ENCODE peak calls at places on chromosomes 5 and 9, in six cellular contexts. E, R, F, K, S and D are unnamed samples. For H3K9me3 and H3K4me1, the result is how much of the 10 kb centered on the place peaks cover.

GRCh38 chr9:126750941-126751725 is 53.7 kb upstream of the ZBTB43 start:
- DNase-seq in S (peak), F (no peak), E (no peak), R (no peak), K (no peak), D (no peak)

GRCh38 chr9:126373241-126373640 is 46.6 kb downstream of the MVB12B start:
- DNase-seq in K (no peak), S (no peak), F (no peak), E (no peak), R (peak), D (no peak)

GRCh38 chr5:2658421-2658820 is 93.1 kb downstream of the IRX2 start:
- DNase-seq in S (no peak), F (no peak), E (no peak), R (no peak), K (no peak), D (no peak)

GRCh38 chr9:119951090-119951489 is 581.9 kb upstream of the BRINP1 start:
- DNase-seq in K (no peak), R (no peak), F (no peak), S (no peak), E (no peak), D (no peak)

GRCh38 chr9:1837453-1838084 is 177.6 kb upstream of the SMARCA2 start:
- DNase-seq in F (no peak), E (peak), R (peak), K (no peak), S (no peak), D (peak)

GRCh38 chr5:122202952-122203351 is 73.6 kb downstream of the ZNF474 start:
- DNase-seq in K (no peak), R (no peak), F (no peak), E (no peak), S (no peak), D (no peak)

GRCh38 chr9:86720893-86721698 is 226.2 kb downstream of the GAS1 start:
- DNase-seq in R (no peak), S (no peak), E (no peak), F (no peak), K (no peak), D (no peak)

GRCh38 chr5:56668996-56669395 is 146.4 kb upstream of the MAP3K1 start:
- DNase-seq in K (no peak), F (no peak), E (peak), R (no peak), S (no peak), D (no peak)

GRCh38 chr5:87267574-87268125 is at the start of gene RASA1:
- DNase-seq in E (peak), K (peak), R (peak), S (peak), F (peak), D (peak)

GRCh38 chr5:139340051-139340450 is 1.6 kb upstream of the PAIP2 start:
- DNase-seq in F (no peak), E (no peak), S (no peak), R (no peak), K (no peak), D (no peak)

GRCh38 chr9:128218518-128219389 is 15.6 kb downstream of the DNM1 start:
- DNase-seq in E (peak), S (peak), R (peak), F (peak), K (peak), D (peak)

GRCh38 chr9:93276973-93277372 is 93.0 kb downstream of the WNK2 start:
- DNase-seq in E (no peak), S (no peak), F (no peak), K (no peak), R (no peak), D (no peak)

GRCh38 chr9:13928988-13929387 is 385.0 kb downstream of the NFIB start:
- DNase-seq in R (no peak), F (no peak), E (no peak), S (no peak), K (no peak), D (no peak)

GRCh38 chr5:135442387-135443256 is 4.5 kb downstream of the DCANP1 start:
- DNase-seq in F (peak), S (peak), E (no peak), K (no peak), R (no peak), D (no peak)

GRCh38 chr9:2359821-2360220 is 261.8 kb upstream of the VLDLR start:
- DNase-seq in E (no peak), S (peak), F (no peak), K (no peak), R (no peak), D (no peak)

GRCh38 chr9:13974891-13975290 is 339.1 kb downstream of the NFIB start:
- DNase-seq in R (no peak), E (no peak), K (no peak), F (no peak), S (no peak), D (no peak)

GRCh38 chr9:93123561-93124283 is 10.3 kb downstream of the NINJ1 start:
- DNase-seq in K (peak), F (peak), S (no peak), R (no peak), E (no peak), D (no peak)

GRCh38 chr5:54676466-54676865 is 158.9 kb downstream of the SNX18 start:
- DNase-seq in S (no peak), E (no peak), R (no peak), F (no peak), K (no peak), D (no peak)

GRCh38 chr9:121598167-121599000 is 53.0 kb upstream of the DAB2IP start:
- DNase-seq in R (no peak), S (no peak), E (peak), F (peak), K (no peak), D (no peak)

GRCh38 chr9:115234094-115234493 is 116.1 kb upstream of the TNC start:
- DNase-seq in S (no peak), E (no peak), K (no peak), F (no peak), R (peak), D (no peak)

GRCh38 chr5:106094128-106094726 is 1576.5 kb downstream of the EFNA5 start:
- DNase-seq in S (no peak), F (no peak), K (no peak), E (no peak), R (no peak), D (no peak)

GRCh38 chr5:136308396-136308795 is 56.9 kb downstream of the TRPC7 start:
- DNase-seq in K (no peak), F (no peak), E (no peak), R (no peak), S (peak), D (no peak)

GRCh38 chr9:68560131-68560844 is 19.6 kb upstream of the TMEM252 start:
- DNase-seq in K (peak), R (peak), S (no peak), F (peak), E (peak), D (peak)

GRCh38 chr9:133264235-133264764 is 10.7 kb downstream of the ABO start:
- DNase-seq in S (no peak), R (no peak), F (no peak), K (no peak), E (no peak), D (no peak)

GRCh38 chr5:180850434-180851078 is 10.5 kb downstream of the ZFP62 start:
- DNase-seq in E (no peak), K (no peak), F (no peak), S (no peak), R (no peak), D (no peak)
- H3K9me3 ChIP-seq in E (under half), K (under half), F (under half), S (under half), R (half or more), D (under half)

GRCh38 chr9:131995382-131995781 is 84.3 kb downstream of the MED27 start:
- DNase-seq in S (no peak), F (no peak), E (no peak), K (no peak), R (peak), D (no peak)
- H3K4me1 ChIP-seq in S (under half), F (under half), E (under half), K (under half), R (under half), D (under half)

GRCh38 chr9:113057193-113057592 is 669 bp upstream of the ZFP37 start:
- DNase-seq in K (no peak), E (no peak), R (peak), F (no peak), S (no peak), D (no peak)

DNA sequence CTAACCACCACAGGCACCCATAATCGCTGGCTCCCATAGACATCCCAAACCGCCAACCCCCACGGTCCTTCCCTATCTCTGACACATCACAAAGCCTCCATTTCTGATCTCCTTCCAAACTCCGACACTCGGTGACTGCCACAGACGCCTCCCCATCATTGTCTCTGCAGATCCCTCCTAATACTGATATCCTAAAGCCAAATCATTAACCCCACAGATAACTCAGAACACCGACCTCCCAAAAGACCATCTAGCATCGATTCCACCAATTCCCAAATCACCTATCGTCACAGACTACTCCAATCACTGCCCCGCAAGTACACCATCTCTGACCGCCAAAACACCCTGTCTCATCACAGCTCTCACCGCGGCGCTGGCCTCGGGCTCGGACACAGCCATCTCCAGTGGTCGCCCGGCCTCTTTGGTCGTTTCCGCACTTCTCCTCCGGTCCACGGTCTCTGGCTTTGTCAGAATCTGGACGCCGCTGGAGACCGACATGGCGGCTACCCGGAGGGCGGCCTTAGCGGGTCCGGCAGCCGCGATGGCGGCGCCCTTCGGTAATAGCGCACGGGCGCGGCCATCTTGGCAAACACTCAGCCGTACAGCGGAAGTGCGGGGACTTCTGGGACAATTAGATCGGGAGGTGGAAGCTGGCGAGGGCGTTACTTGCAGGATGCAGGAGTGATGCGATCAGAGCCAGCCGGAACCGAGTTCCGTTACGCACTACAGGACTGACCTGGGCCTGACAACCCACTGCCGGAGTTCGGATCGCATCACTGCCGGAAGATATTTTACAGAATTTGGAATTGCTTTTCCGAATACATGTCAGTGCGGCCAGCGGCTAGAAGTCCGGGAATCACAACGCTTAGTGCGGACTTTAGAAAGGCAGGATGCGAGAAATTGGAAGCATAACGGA is at the start of gene ZFP37:
- DNase-seq in S (peak), K (peak), F (peak), E (no peak), R (peak), D (peak)
- H3K9me3 ChIP-seq in S (half or more), K (under half), F (half or more), E (under half), R (half or more), D (under half)

GRCh38 chr5:160262665-160263064 is 33.4 kb downstream of the FABP6 start:
- DNase-seq in E (no peak), R (no peak), F (peak), S (no peak), K (no peak), D (no peak)

GRCh38 chr5:160263326-160263850 is 34.1 kb downstream of the FABP6 start:
- DNase-seq in F (no peak), E (no peak), R (no peak), K (no peak), S (no peak), D (no peak)

GRCh38 chr5:160260881-160261815 is 31.8 kb downstream of the FABP6 start:
- DNase-seq in F (peak), E (peak), R (no peak), S (no peak), K (no peak), D (no peak)

GRCh38 chr5:160260006-160260775 is 30.9 kb downstream of the FABP6 start:
- DNase-seq in K (no peak), R (no peak), F (no peak), E (peak), S (no peak), D (no peak)

DNA sequence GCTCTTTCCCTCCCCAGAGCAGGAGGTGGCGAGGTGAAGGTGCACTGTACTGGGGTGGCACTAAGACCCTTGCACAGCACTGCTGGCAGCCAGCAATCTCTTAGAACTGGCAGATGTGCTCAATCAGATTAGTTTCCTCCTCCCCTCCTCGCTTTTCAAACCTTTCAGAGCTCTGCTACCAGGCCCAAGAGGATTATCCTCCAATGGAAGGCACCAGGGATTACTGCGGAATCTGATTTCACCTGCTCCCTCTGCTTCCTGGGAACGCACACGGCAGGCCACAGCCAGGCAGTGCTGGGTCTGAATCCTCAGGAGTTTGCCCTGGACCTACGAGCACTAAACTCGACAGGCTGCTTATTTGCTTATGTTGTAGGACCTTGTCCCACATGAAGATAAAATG is 32.8 kb downstream of the FABP6 start:
- DNase-seq in S (no peak), E (peak), K (no peak), F (no peak), R (no peak), D (no peak)
- H3K4me1 ChIP-seq in S (under half), E (under half), K (under half), F (under half), R (under half), D (under half)

GRCh38 chr5:82334085-82334680 is 56.0 kb upstream of the RPS23 start:
- DNase-seq in K (no peak), F (no peak), R (no peak), S (no peak), E (no peak), D (no peak)
- H3K9me3 ChIP-seq in K (under half), F (under half), R (under half), S (under half), E (under half), D (under half)

GRCh38 chr5:131542723-131543122 is 92.3 kb downstream of the RAPGEF6 start:
- DNase-seq in S (no peak), F (no peak), K (no peak), E (no peak), R (no peak), D (no peak)
- H3K4me1 ChIP-seq in S (under half), F (under half), K (half or more), E (under half), R (under half), D (under half)

GRCh38 chr5:140764177-140765020 is 21.5 kb upstream of the PCDHA1 start:
- DNase-seq in R (no peak), S (no peak), E (no peak), K (no peak), F (no peak), D (no peak)

GRCh38 chr5:140767444-140767843 is 18.5 kb upstream of the PCDHA1 start:
- DNase-seq in E (no peak), R (no peak), K (no peak), F (no peak), S (no peak), D (no peak)
- H3K9me3 ChIP-seq in E (under half), R (half or more), K (under half), F (half or more), S (half or more), D (under half)

GRCh38 chr9:124596172-124596839 is 89.1 kb upstream of the NR5A1 start:
- DNase-seq in E (no peak), S (no peak), K (no peak), R (no peak), F (no peak), D (no peak)

GRCh38 chr9:124595743-124596142 is 88.5 kb upstream of the NR5A1 start:
- DNase-seq in E (peak), R (no peak), S (no peak), F (no peak), K (no peak), D (no peak)

GRCh38 chr9:124594673-124595072 is 87.5 kb upstream of the NR5A1 start:
- DNase-seq in R (no peak), S (no peak), F (no peak), E (no peak), K (no peak), D (no peak)

GRCh38 chr9:124593080-124594058 is 86.2 kb upstream of the NR5A1 start:
- DNase-seq in K (no peak), R (no peak), S (no peak), F (no peak), E (no peak), D (peak)

GRCh38 chr9:124594215-124594614 is 87.0 kb upstream of the NR5A1 start:
- DNase-seq in E (no peak), R (no peak), S (no peak), K (no peak), F (no peak), D (no peak)
- H3K4me1 ChIP-seq in E (under half), R (under half), S (under half), K (under half), F (under half), D (under half)